ENCODE peak calls at places on chromosomes 6 and 20, in seven cellular contexts. One of them, this sample, is unnamed.
A peak's percentile ranks its signal among the peaks of the same experiment; 100 is the strongest.

GRCh38 chr6:46876126-46876525 is 45.6 kb downstream of the ADGRF5 start:
- DNase-seq in HepG2: no peak
- DNase-seq in GM12892: no peak
- DNase-seq in ovary: peak; percentile 17
- DNase-seq in testis: no peak
- DNase-seq in gastrocnemius medialis: no peak
- DNase-seq in lower leg skin: peak; percentile 18
- DNase-seq in this sample: peak; percentile 52

GRCh38 chr20:62635232-62635631 is 7.1 kb upstream of the SLCO4A1 start:
- DNase-seq in GM12892: no peak
- DNase-seq in gastrocnemius medialis: no peak
- DNase-seq in testis: no peak
- DNase-seq in lower leg skin: no peak
- DNase-seq in HepG2: no peak
- DNase-seq in ovary: no peak
- DNase-seq in this sample: no peak

GRCh38 chr6:110881929-110882629 is 7.5 kb downstream of the AMD1 start:
- DNase-seq in testis: no peak
- DNase-seq in HepG2: no peak
- DNase-seq in lower leg skin: no peak
- DNase-seq in ovary: no peak
- DNase-seq in GM12892: no peak
- DNase-seq in gastrocnemius medialis: no peak
- DNase-seq in this sample: no peak

GRCh38 chr6:104638841-104639290 is 220.9 kb downstream of the HACE1 start:
- DNase-seq in lower leg skin: no peak
- DNase-seq in gastrocnemius medialis: no peak
- DNase-seq in HepG2: no peak
- DNase-seq in testis: no peak
- DNase-seq in GM12892: no peak
- DNase-seq in ovary: no peak
- DNase-seq in this sample: no peak

GRCh38 chr6:75368151-75368779 is 83.7 kb upstream of the TMEM30A start:
- DNase-seq in testis: peak; percentile 35
- DNase-seq in gastrocnemius medialis: peak; percentile 51
- DNase-seq in GM12892: no peak
- DNase-seq in HepG2: peak; percentile 44
- DNase-seq in lower leg skin: no peak
- DNase-seq in ovary: no peak
- DNase-seq in this sample: peak; percentile 56

GRCh38 chr20:37356961-37357371 is 11.0 kb downstream of the SRC start:
- DNase-seq in GM12892: no peak
- DNase-seq in HepG2: no peak
- DNase-seq in lower leg skin: no peak
- DNase-seq in gastrocnemius medialis: no peak
- DNase-seq in ovary: no peak
- DNase-seq in testis: no peak
- DNase-seq in this sample: no peak

GRCh38 chr6:6588064-6588923 is at the start of gene LY86:
- DNase-seq in lower leg skin: no peak
- DNase-seq in gastrocnemius medialis: no peak
- DNase-seq in HepG2: no peak
- DNase-seq in GM12892: no peak
- DNase-seq in ovary: no peak
- DNase-seq in testis: no peak
- DNase-seq in this sample: no peak

GRCh38 chr6:154289818-154290508 is 66.6 kb downstream of the IPCEF1 start:
- DNase-seq in testis: no peak
- DNase-seq in GM12892: no peak
- DNase-seq in lower leg skin: no peak
- DNase-seq in HepG2: no peak
- DNase-seq in ovary: no peak
- DNase-seq in gastrocnemius medialis: no peak
- DNase-seq in this sample: no peak

GRCh38 chr6:44926556-44926955 is 401.6 kb upstream of the RUNX2 start:
- DNase-seq in ovary: no peak
- DNase-seq in GM12892: no peak
- DNase-seq in lower leg skin: no peak
- DNase-seq in HepG2: no peak
- DNase-seq in testis: no peak
- DNase-seq in gastrocnemius medialis: no peak
- DNase-seq in this sample: no peak

GRCh38 chr6:143027058-143027457 is 33.6 kb upstream of the AIG1 start:
- DNase-seq in lower leg skin: no peak
- DNase-seq in ovary: no peak
- DNase-seq in testis: peak; percentile 34
- DNase-seq in GM12892: no peak
- DNase-seq in HepG2: peak; percentile 38
- DNase-seq in gastrocnemius medialis: no peak
- DNase-seq in this sample: peak; percentile 27

GRCh38 chr6:84773431-84774173 is 9.2 kb upstream of the TBX18 start:
- DNase-seq in GM12892: no peak
- DNase-seq in ovary: no peak
- DNase-seq in gastrocnemius medialis: no peak
- DNase-seq in HepG2: no peak
- DNase-seq in lower leg skin: no peak
- DNase-seq in testis: peak; percentile 69
- DNase-seq in this sample: no peak

GRCh38 chr6:13710552-13711383 is 867 bp downstream of the RANBP9 start:
- DNase-seq in testis: peak; percentile 53
- DNase-seq in HepG2: peak; percentile 67
- DNase-seq in gastrocnemius medialis: peak; percentile 40
- DNase-seq in ovary: peak; percentile 57
- DNase-seq in lower leg skin: peak; percentile 29
- DNase-seq in GM12892: peak; percentile 27
- DNase-seq in this sample: no peak

GRCh38 chr20:2382833-2383232 is 2.1 kb downstream of the TGM6 start:
- DNase-seq in HepG2: no peak
- DNase-seq in testis: no peak
- DNase-seq in lower leg skin: no peak
- DNase-seq in ovary: no peak
- DNase-seq in GM12892: no peak
- DNase-seq in gastrocnemius medialis: no peak
- DNase-seq in this sample: no peak

GRCh38 chr6:131629656-131630055 is 1.6 kb upstream of the MED23 start:
- DNase-seq in lower leg skin: peak; percentile 23
- DNase-seq in GM12892: no peak
- DNase-seq in testis: peak; percentile 81
- DNase-seq in HepG2: no peak
- DNase-seq in ovary: no peak
- DNase-seq in gastrocnemius medialis: no peak
- DNase-seq in this sample: no peak

GRCh38 chr20:41428285-41428684 is 61.7 kb upstream of the EMILIN3 start:
- DNase-seq in gastrocnemius medialis: no peak
- DNase-seq in GM12892: no peak
- DNase-seq in testis: no peak
- DNase-seq in lower leg skin: no peak
- DNase-seq in ovary: no peak
- DNase-seq in HepG2: peak; percentile 87
- DNase-seq in this sample: no peak

GRCh38 chr6:1608222-1608975 is 1.3 kb upstream of the FOXC1 start:
- DNase-seq in ovary: no peak
- DNase-seq in gastrocnemius medialis: no peak
- DNase-seq in GM12892: no peak
- DNase-seq in testis: no peak
- DNase-seq in HepG2: no peak
- DNase-seq in lower leg skin: no peak
- DNase-seq in this sample: no peak

GRCh38 chr6:21826031-21826430 is 232.5 kb downstream of the SOX4 start:
- DNase-seq in ovary: no peak
- DNase-seq in lower leg skin: no peak
- DNase-seq in HepG2: peak; percentile 13
- DNase-seq in testis: no peak
- DNase-seq in gastrocnemius medialis: no peak
- DNase-seq in GM12892: no peak
- DNase-seq in this sample: no peak

GRCh38 chr20:48286571-48287551 is 501.6 kb upstream of the SULF2 start:
- DNase-seq in lower leg skin: no peak
- DNase-seq in GM12892: no peak
- DNase-seq in gastrocnemius medialis: no peak
- DNase-seq in ovary: peak; percentile 71
- DNase-seq in testis: peak; percentile 74
- DNase-seq in HepG2: peak; percentile 63
- DNase-seq in this sample: no peak

GRCh38 chr6:79385893-79386292 is 151.3 kb downstream of the LCA5 start:
- DNase-seq in ovary: no peak
- DNase-seq in GM12892: no peak
- DNase-seq in gastrocnemius medialis: no peak
- DNase-seq in lower leg skin: no peak
- DNase-seq in HepG2: no peak
- DNase-seq in testis: no peak
- DNase-seq in this sample: no peak

GRCh38 chr6:156336096-156336495 is 441.1 kb upstream of the ARID1B start:
- DNase-seq in GM12892: no peak
- DNase-seq in gastrocnemius medialis: no peak
- DNase-seq in testis: no peak
- DNase-seq in ovary: no peak
- DNase-seq in HepG2: peak; percentile 51
- DNase-seq in lower leg skin: no peak
- DNase-seq in this sample: no peak

GRCh38 chr6:17220040-17220439 is 61.1 kb upstream of the RBM24 start:
- DNase-seq in HepG2: no peak
- DNase-seq in GM12892: no peak
- DNase-seq in testis: no peak
- DNase-seq in ovary: no peak
- DNase-seq in lower leg skin: no peak
- DNase-seq in gastrocnemius medialis: no peak
- DNase-seq in this sample: no peak

GRCh38 chr20:63046841-63047240 is 40.1 kb upstream of the BHLHE23 start:
- DNase-seq in gastrocnemius medialis: no peak
- DNase-seq in testis: no peak
- DNase-seq in HepG2: no peak
- DNase-seq in GM12892: no peak
- DNase-seq in lower leg skin: no peak
- DNase-seq in ovary: no peak
- DNase-seq in this sample: no peak

GRCh38 chr6:71072508-71072907 is 115.6 kb upstream of the B3GAT2 start:
- DNase-seq in lower leg skin: no peak
- DNase-seq in HepG2: no peak
- DNase-seq in GM12892: no peak
- DNase-seq in testis: no peak
- DNase-seq in ovary: no peak
- DNase-seq in gastrocnemius medialis: no peak
- DNase-seq in this sample: no peak

GRCh38 chr6:88295663-88296062 is 129.5 kb upstream of the CNR1 start:
- DNase-seq in GM12892: no peak
- DNase-seq in lower leg skin: no peak
- DNase-seq in HepG2: no peak
- DNase-seq in testis: no peak
- DNase-seq in gastrocnemius medialis: no peak
- DNase-seq in ovary: no peak
- DNase-seq in this sample: no peak

GRCh38 chr6:14441371-14441781 is 323.8 kb downstream of the CD83 start:
- DNase-seq in lower leg skin: no peak
- DNase-seq in gastrocnemius medialis: peak; percentile 35
- DNase-seq in testis: peak; percentile 76
- DNase-seq in GM12892: no peak
- DNase-seq in HepG2: no peak
- DNase-seq in ovary: no peak
- DNase-seq in this sample: no peak

GRCh38 chr6:8623441-8623840 is 188.1 kb upstream of the SLC35B3 start:
- DNase-seq in HepG2: no peak
- DNase-seq in GM12892: no peak
- DNase-seq in ovary: no peak
- DNase-seq in lower leg skin: no peak
- DNase-seq in testis: no peak
- DNase-seq in gastrocnemius medialis: no peak
- DNase-seq in this sample: no peak

GRCh38 chr6:168157272-168158007 is 78.4 kb upstream of the FRMD1 start:
- DNase-seq in ovary: no peak
- DNase-seq in testis: no peak
- DNase-seq in gastrocnemius medialis: no peak
- DNase-seq in lower leg skin: no peak
- DNase-seq in HepG2: no peak
- DNase-seq in GM12892: no peak
- DNase-seq in this sample: no peak

GRCh38 chr20:62707981-62708521 is 585 bp upstream of the NTSR1 start:
- DNase-seq in GM12892: peak; percentile 57
- DNase-seq in HepG2: no peak
- DNase-seq in ovary: no peak
- DNase-seq in gastrocnemius medialis: no peak
- DNase-seq in lower leg skin: no peak
- DNase-seq in testis: no peak
- DNase-seq in this sample: peak; percentile 86

GRCh38 chr6:21767891-21768659 is 174.5 kb downstream of the SOX4 start:
- DNase-seq in lower leg skin: no peak
- DNase-seq in GM12892: no peak
- DNase-seq in HepG2: no peak
- DNase-seq in ovary: no peak
- DNase-seq in gastrocnemius medialis: no peak
- DNase-seq in testis: no peak
- DNase-seq in this sample: no peak

DNA sequence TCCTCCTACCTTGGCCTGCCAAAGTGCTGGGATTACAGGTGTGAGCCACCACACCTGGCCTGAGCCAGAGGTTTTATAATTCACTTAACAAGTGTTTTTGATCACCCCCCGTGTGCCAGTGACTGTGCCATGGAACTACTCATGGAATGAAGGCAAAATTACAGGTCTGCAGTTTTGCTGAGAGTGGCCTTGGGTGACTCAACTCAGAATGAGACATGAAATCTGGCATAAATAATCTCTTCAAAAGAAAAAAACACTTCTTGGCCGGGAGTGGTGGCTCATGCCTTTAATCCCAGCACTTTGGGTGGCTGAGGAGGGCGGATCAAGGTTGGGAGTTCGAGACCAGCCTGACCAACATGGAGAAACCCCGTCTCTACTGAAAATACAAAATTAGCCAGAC is 166.9 kb upstream of the SALL4 start:
- DNase-seq in ovary: no peak
- DNase-seq in GM12892: no peak
- DNase-seq in testis: no peak
- DNase-seq in gastrocnemius medialis: no peak
- DNase-seq in HepG2: no peak
- DNase-seq in lower leg skin: no peak
- DNase-seq in this sample: no peak
- TF ChIP-seq POLR2A in ovary: no peak
- TF ChIP-seq POLR2A in GM12892: no peak
- TF ChIP-seq POLR2A in testis: no peak
- TF ChIP-seq POLR2A in gastrocnemius medialis: no peak
- TF ChIP-seq POLR2A in HepG2: no peak
- TF ChIP-seq POLR2A in lower leg skin: no peak
- TF ChIP-seq POLR2A in this sample: no peak

GRCh38 chr6:53310751-53311585 is 37.8 kb downstream of the ELOVL5 start:
- DNase-seq in gastrocnemius medialis: no peak
- DNase-seq in ovary: no peak
- DNase-seq in HepG2: no peak
- DNase-seq in testis: no peak
- DNase-seq in lower leg skin: no peak
- DNase-seq in GM12892: no peak
- DNase-seq in this sample: no peak
- TF ChIP-seq POLR2A in gastrocnemius medialis: no peak
- TF ChIP-seq POLR2A in ovary: no peak
- TF ChIP-seq POLR2A in HepG2: no peak
- TF ChIP-seq POLR2A in testis: no peak
- TF ChIP-seq POLR2A in lower leg skin: no peak
- TF ChIP-seq POLR2A in GM12892: no peak
- TF ChIP-seq POLR2A in this sample: no peak

GRCh38 chr6:159686697-159687096 is 6.3 kb downstream of the SOD2 start:
- DNase-seq in GM12892: no peak
- DNase-seq in ovary: no peak
- DNase-seq in testis: no peak
- DNase-seq in gastrocnemius medialis: no peak
- DNase-seq in HepG2: no peak
- DNase-seq in lower leg skin: no peak
- DNase-seq in this sample: no peak
- TF ChIP-seq POLR2A in GM12892: no peak
- TF ChIP-seq POLR2A in ovary: no peak
- TF ChIP-seq POLR2A in testis: no peak
- TF ChIP-seq POLR2A in gastrocnemius medialis: no peak
- TF ChIP-seq POLR2A in HepG2: no peak
- TF ChIP-seq POLR2A in lower leg skin: no peak
- TF ChIP-seq POLR2A in this sample: no peak

GRCh38 chr20:34825530-34826362 is at the start of gene NCOA6:
- DNase-seq in GM12892: peak; percentile 58
- DNase-seq in gastrocnemius medialis: peak; percentile 86
- DNase-seq in testis: peak; percentile 94
- DNase-seq in HepG2: peak; percentile 76
- DNase-seq in ovary: peak; percentile 93
- DNase-seq in lower leg skin: peak; percentile 82
- DNase-seq in this sample: peak; percentile 78
- TF ChIP-seq POLR2A in GM12892: no peak
- TF ChIP-seq POLR2A in gastrocnemius medialis: no peak
- TF ChIP-seq POLR2A in testis: no peak
- TF ChIP-seq POLR2A in HepG2: peak; percentile 77
- TF ChIP-seq POLR2A in ovary: no peak
- TF ChIP-seq POLR2A in lower leg skin: no peak
- TF ChIP-seq POLR2A in this sample: no peak

This sample was measured in H1.